ENCODE peak calls at places on chromosome X, in nine cellular contexts. One of them, this sample, is unnamed.

GRCh38 chrX:119885554-119886428 is 9.9 kb upstream of the AKAP14 start:
- DNase-seq in NCI-H1436: peak
- DNase-seq in mesendoderm: peak
- DNase-seq in cardiac muscle cell: no peak
- DNase-seq in NCI-H1092: no peak
- DNase-seq in esophagus muscularis mucosa: no peak
- DNase-seq in activated T-cell treated with anti-CD3 and anti-CD28 coated beads for 1 hour: no peak
- DNase-seq in nephron progenitor cell: no peak
- DNase-seq in ecto neural progenitor cell: no peak
- DNase-seq in this sample: no peak

GRCh38 chrX:69229436-69229835 is 64.2 kb upstream of the PJA1 start:
- DNase-seq in ecto neural progenitor cell: no peak
- DNase-seq in mesendoderm: no peak
- DNase-seq in cardiac muscle cell: no peak
- DNase-seq in activated T-cell treated with anti-CD3 and anti-CD28 coated beads for 1 hour: no peak
- DNase-seq in esophagus muscularis mucosa: no peak
- DNase-seq in nephron progenitor cell: no peak
- DNase-seq in NCI-H1436: no peak
- DNase-seq in NCI-H1092: no peak
- DNase-seq in this sample: no peak

GRCh38 chrX:74536142-74537010 is 78.0 kb downstream of the RLIM start:
- DNase-seq in ecto neural progenitor cell: peak
- DNase-seq in cardiac muscle cell: peak
- DNase-seq in activated T-cell treated with anti-CD3 and anti-CD28 coated beads for 1 hour: no peak
- DNase-seq in esophagus muscularis mucosa: peak
- DNase-seq in nephron progenitor cell: peak
- DNase-seq in mesendoderm: peak
- DNase-seq in NCI-H1436: peak
- DNase-seq in NCI-H1092: peak
- DNase-seq in this sample: peak

GRCh38 chrX:32894679-32895078 is 316.7 kb downstream of the DMD start:
- DNase-seq in NCI-H1092: no peak
- DNase-seq in ecto neural progenitor cell: no peak
- DNase-seq in nephron progenitor cell: no peak
- DNase-seq in activated T-cell treated with anti-CD3 and anti-CD28 coated beads for 1 hour: no peak
- DNase-seq in cardiac muscle cell: no peak
- DNase-seq in NCI-H1436: no peak
- DNase-seq in mesendoderm: no peak
- DNase-seq in esophagus muscularis mucosa: no peak
- DNase-seq in this sample: no peak

GRCh38 chrX:53239474-53239873 is 14.5 kb upstream of the KDM5C start:
- DNase-seq in ecto neural progenitor cell: no peak
- DNase-seq in NCI-H1092: no peak
- DNase-seq in esophagus muscularis mucosa: no peak
- DNase-seq in nephron progenitor cell: no peak
- DNase-seq in NCI-H1436: no peak
- DNase-seq in cardiac muscle cell: no peak
- DNase-seq in activated T-cell treated with anti-CD3 and anti-CD28 coated beads for 1 hour: no peak
- DNase-seq in mesendoderm: peak
- DNase-seq in this sample: peak

GRCh38 chrX:79153348-79153747 is 8.9 kb downstream of the GPR174 start:
- DNase-seq in ecto neural progenitor cell: no peak
- DNase-seq in cardiac muscle cell: no peak
- DNase-seq in activated T-cell treated with anti-CD3 and anti-CD28 coated beads for 1 hour: no peak
- DNase-seq in esophagus muscularis mucosa: no peak
- DNase-seq in nephron progenitor cell: no peak
- DNase-seq in NCI-H1092: no peak
- DNase-seq in NCI-H1436: no peak
- DNase-seq in mesendoderm: no peak
- DNase-seq in this sample: no peak

GRCh38 chrX:47321386-47321785 is 49.0 kb upstream of the ZNF157 start:
- DNase-seq in esophagus muscularis mucosa: no peak
- DNase-seq in activated T-cell treated with anti-CD3 and anti-CD28 coated beads for 1 hour: no peak
- DNase-seq in ecto neural progenitor cell: peak
- DNase-seq in NCI-H1436: no peak
- DNase-seq in nephron progenitor cell: peak
- DNase-seq in NCI-H1092: no peak
- DNase-seq in mesendoderm: peak
- DNase-seq in cardiac muscle cell: peak
- DNase-seq in this sample: peak

GRCh38 chrX:661154-661553 is 30.6 kb downstream of the SHOX start:
- DNase-seq in esophagus muscularis mucosa: no peak
- DNase-seq in cardiac muscle cell: no peak
- DNase-seq in activated T-cell treated with anti-CD3 and anti-CD28 coated beads for 1 hour: no peak
- DNase-seq in ecto neural progenitor cell: no peak
- DNase-seq in nephron progenitor cell: no peak
- DNase-seq in NCI-H1092: no peak
- DNase-seq in mesendoderm: no peak
- DNase-seq in NCI-H1436: no peak
- DNase-seq in this sample: no peak

GRCh38 chrX:149185087-149185486 is 320.0 kb downstream of the IDS start:
- DNase-seq in NCI-H1436: no peak
- DNase-seq in esophagus muscularis mucosa: no peak
- DNase-seq in cardiac muscle cell: no peak
- DNase-seq in activated T-cell treated with anti-CD3 and anti-CD28 coated beads for 1 hour: no peak
- DNase-seq in NCI-H1092: no peak
- DNase-seq in nephron progenitor cell: no peak
- DNase-seq in ecto neural progenitor cell: no peak
- DNase-seq in mesendoderm: no peak
- DNase-seq in this sample: no peak

GRCh38 chrX:125090046-125090445 is 229.6 kb upstream of the TEX13C start:
- DNase-seq in nephron progenitor cell: no peak
- DNase-seq in ecto neural progenitor cell: no peak
- DNase-seq in mesendoderm: no peak
- DNase-seq in NCI-H1436: peak
- DNase-seq in NCI-H1092: no peak
- DNase-seq in activated T-cell treated with anti-CD3 and anti-CD28 coated beads for 1 hour: no peak
- DNase-seq in esophagus muscularis mucosa: no peak
- DNase-seq in cardiac muscle cell: no peak
- DNase-seq in this sample: no peak

This sample was measured in endodermal cell.